ENCODE peak calls at places on chromosomes 3 and 15, in four cellular contexts. U is MM.1S, Y is heart right ventricle, J is lower lobe of right lung. B is an unnamed sample.

GRCh38 chr3:30443756-30444673 is 162.4 kb upstream of the TGFBR2 start:
- DNase-seq in Y (no peak), U (no peak), J (no peak), B (no peak)

GRCh38 chr15:95291878-95292472 is 1038.5 kb upstream of the NR2F2 start:
- DNase-seq in J (no peak), U (peak; percentile 43), Y (no peak), B (no peak)

GRCh38 chr15:90787881-90788280 is 70.7 kb downstream of the BLM start:
- DNase-seq in J (no peak), Y (no peak), U (no peak), B (no peak)

GRCh38 chr15:50184863-50185504 is 3.0 kb downstream of the SLC27A2 start:
- DNase-seq in U (no peak), Y (no peak), J (no peak), B (no peak)

GRCh38 chr3:16484216-16484615 is 29.3 kb downstream of the RFTN1 start:
- DNase-seq in J (no peak), Y (no peak), U (no peak), B (no peak)

GRCh38 chr15:77807115-77807514 is 174.4 kb upstream of the LINGO1 start:
- DNase-seq in J (no peak), U (no peak), Y (no peak), B (no peak)

GRCh38 chr3:112973325-112974177 is 1.4 kb downstream of the CD200R1 start:
- DNase-seq in U (peak; percentile 88), J (no peak), Y (no peak), B (no peak)

GRCh38 chr3:114528517-114528916 is 234.7 kb downstream of the TIGIT start:
- DNase-seq in Y (no peak), U (no peak), J (no peak), B (no peak)

GRCh38 chr15:74039656-74040010 is 42.7 kb downstream of the GOLGA6A start:
- DNase-seq in U (no peak), Y (no peak), J (no peak), B (no peak)

GRCh38 chr3:5348229-5348628 is 160.7 kb downstream of the EDEM1 start:
- DNase-seq in J (no peak), Y (no peak), U (no peak), B (no peak)

GRCh38 chr3:52046914-52047239 is 9.5 kb downstream of the DUSP7 start:
- DNase-seq in Y (no peak), U (no peak), J (no peak), B (no peak)
- H3K4me1 ChIP-seq in Y (peaks cover 60% of the 10 kb centered on the region), U (no peaks in the 10 kb centered on the region), J (peaks cover 63% of the 10 kb centered on the region), B (peaks cover 54% of the 10 kb centered on the region)

GRCh38 chr3:181700168-181701087 is 11.3 kb upstream of the SOX2 start:
- DNase-seq in U (peak; percentile 90), Y (peak; percentile 65), J (no peak), B (no peak)

GRCh38 chr3:181698263-181698944 is 13.3 kb upstream of the SOX2 start:
- DNase-seq in Y (no peak), J (no peak), U (no peak), B (no peak)

GRCh38 chr3:181696641-181697230 is 15.0 kb upstream of the SOX2 start:
- DNase-seq in U (no peak), Y (no peak), J (no peak), B (no peak)

GRCh38 chr3:181695661-181696491 is 15.8 kb upstream of the SOX2 start:
- DNase-seq in J (peak; percentile 51), U (no peak), Y (no peak), B (no peak)

GRCh38 chr3:181699171-181699903 is 12.4 kb upstream of the SOX2 start:
- DNase-seq in J (no peak), Y (no peak), U (peak; percentile 39), B (no peak)
- H3K4me3 ChIP-seq in J (no peak overlapping the region), Y (no peak overlapping the region), U (peak overlapping the region; percentile 69), B (no peak overlapping the region)

GRCh38 chr3:146164506-146164905 is 3.5 kb upstream of the PLOD2 start:
- DNase-seq in J (no peak), U (no peak), Y (no peak), B (no peak)
- H3K4me1 ChIP-seq in J (peaks cover 15% of the 10 kb centered on the region), U (no peaks in the 10 kb centered on the region), Y (peaks cover 33% of the 10 kb centered on the region), B (peaks cover 10% of the 10 kb centered on the region)

GRCh38 chr3:19147905-19148767 is at the start of gene KCNH8:
- DNase-seq in Y (peak; percentile 3), J (no peak), U (no peak), B (no peak)

GRCh38 chr3:19146685-19147650 is 1.3 kb upstream of the KCNH8 start:
- DNase-seq in Y (peak; percentile 62), J (peak; percentile 82), U (peak; percentile 83), B (peak; percentile 83)

GRCh38 chr3:19151171-19151570 is 2.9 kb downstream of the KCNH8 start:
- DNase-seq in U (no peak), J (no peak), Y (no peak), B (no peak)

GRCh38 chr3:19149388-19149787 is 1.1 kb downstream of the KCNH8 start:
- DNase-seq in Y (peak; percentile 17), U (peak; percentile 60), J (no peak), B (no peak)

DNA sequence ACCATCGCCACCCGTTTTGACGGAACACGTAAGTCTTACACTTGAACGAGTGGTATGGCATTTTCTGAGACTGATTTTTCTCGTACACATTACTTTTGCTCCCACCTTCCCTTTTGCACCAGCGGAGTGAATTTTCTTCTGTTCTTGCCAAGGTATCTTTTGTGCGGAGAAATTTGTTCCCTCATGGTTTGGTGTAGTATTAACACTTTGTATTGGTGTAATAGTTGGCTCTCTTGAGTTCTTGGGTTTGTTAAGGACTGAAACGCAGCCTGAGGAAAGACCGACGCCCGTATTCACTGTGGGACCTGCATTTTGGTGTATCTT is 420 bp downstream of the KCNH8 start:
- DNase-seq in Y (no peak), J (no peak), U (no peak), B (no peak)
- H3K4me3 ChIP-seq in Y (peak overlapping the region; percentile 68), J (peak overlapping the region; percentile 69), U (no peak overlapping the region), B (no peak overlapping the region)

DNA sequence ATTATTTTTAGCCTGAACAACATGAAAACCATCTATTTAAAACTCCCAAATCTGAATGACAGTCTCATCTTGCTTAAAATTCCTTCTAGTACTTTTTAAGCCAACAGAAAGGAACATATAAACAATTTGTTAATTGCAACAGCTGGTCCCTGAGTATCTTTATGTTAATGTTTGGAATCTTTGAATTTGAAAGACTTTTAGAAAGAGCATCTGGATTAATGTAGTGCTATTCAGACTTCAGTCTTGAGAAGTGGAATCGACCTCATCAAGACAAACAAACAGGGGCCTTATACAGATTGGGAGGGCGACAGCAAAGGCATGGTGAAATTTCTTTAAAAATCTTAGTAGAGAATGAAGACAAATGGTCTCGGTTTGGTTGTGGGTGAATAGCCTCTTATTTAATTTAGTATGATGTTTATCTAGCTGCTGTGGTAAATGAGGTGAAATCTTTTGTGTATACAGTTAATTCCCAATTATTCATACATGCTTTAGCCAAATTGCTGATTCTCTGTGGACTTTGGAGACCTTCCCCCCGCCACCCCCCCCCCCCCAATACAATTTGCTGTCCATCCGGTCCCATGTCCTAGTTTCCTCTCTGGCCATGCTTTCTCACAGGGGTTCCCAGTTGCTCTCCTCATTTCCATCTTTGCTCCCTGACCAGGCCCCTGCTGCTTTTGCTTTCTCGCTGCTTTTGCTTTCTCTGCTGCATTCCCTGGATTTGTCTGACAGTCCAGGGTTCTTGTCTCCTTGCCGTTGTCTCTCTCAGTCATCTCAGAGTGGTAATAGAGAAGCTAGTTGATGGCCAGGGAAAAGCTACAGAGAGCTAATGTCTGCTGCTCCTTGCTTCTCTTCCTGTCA is 135.2 kb downstream of the FNDC3B start:
- DNase-seq in U (no peak), Y (no peak), J (no peak), B (no peak)
- H3K4me1 ChIP-seq in U (peaks cover 29% of the 10 kb centered on the region), Y (peaks cover 81% of the 10 kb centered on the region), J (peaks cover 56% of the 10 kb centered on the region), B (peaks cover 40% of the 10 kb centered on the region)

GRCh38 chr3:11379824-11380281 is 107.7 kb downstream of the ATG7 start:
- DNase-seq in J (no peak), Y (no peak), U (no peak), B (no peak)

GRCh38 chr3:11377726-11378125 is 105.5 kb downstream of the ATG7 start:
- DNase-seq in Y (no peak), J (no peak), U (no peak), B (no peak)

GRCh38 chr3:11380314-11380713 is 108.1 kb downstream of the ATG7 start:
- DNase-seq in Y (no peak), U (no peak), J (no peak), B (no peak)

GRCh38 chr3:11381563-11381962 is 109.4 kb downstream of the ATG7 start:
- DNase-seq in Y (no peak), J (no peak), U (no peak), B (no peak)

GRCh38 chr3:11379238-11379823 is 107.1 kb downstream of the ATG7 start:
- DNase-seq in U (peak; percentile 21), J (no peak), Y (no peak), B (no peak)
- H3K4me3 ChIP-seq in U (no peak overlapping the region), J (no peak overlapping the region), Y (no peak overlapping the region), B (peak overlapping the region; percentile 12)

DNA sequence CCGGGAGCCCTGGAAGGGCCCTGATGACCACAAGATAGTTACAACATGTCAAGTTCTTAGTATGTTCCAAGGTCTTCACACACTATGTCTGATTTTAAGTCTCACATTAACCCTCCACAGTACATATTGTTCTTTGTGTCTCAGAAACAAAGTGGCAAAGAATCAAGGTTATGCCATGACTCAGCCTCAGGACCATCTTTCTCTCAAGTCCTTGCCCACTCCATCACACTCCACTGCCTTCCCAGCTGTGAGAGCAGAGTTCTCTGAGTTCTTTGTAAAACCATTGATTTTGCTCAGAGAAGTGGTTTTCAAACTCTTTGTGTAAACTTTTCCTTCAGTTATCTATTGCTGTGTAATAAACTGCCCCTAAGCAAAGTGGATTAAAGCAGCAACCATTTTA is 67.9 kb upstream of the C3orf80 start:
- DNase-seq in Y (no peak), U (no peak), J (no peak), B (no peak)
- H3K4me1 ChIP-seq in Y (no peaks in the 10 kb centered on the region), U (no peaks in the 10 kb centered on the region), J (no peaks in the 10 kb centered on the region), B (no peaks in the 10 kb centered on the region)

DNA sequence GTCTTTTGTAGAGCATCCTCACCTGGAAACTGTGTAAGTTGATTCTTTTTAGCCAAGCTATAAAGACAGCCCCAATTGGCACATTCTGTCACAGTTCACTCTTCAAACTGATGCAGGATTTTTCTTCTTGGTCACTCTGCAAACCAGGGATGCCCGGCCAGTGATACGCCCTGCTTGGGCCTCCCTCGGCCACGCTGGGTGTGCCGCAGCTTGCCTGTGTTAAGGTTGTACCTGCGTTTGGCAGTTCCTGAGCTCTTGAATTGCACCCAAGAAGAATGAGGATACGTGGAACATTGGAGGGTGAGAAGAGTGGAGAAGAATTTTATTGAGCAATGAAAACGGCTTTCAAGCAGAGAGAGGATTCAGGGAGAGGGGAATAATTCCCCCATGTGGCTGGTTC is 49.9 kb downstream of the PSMD6 start:
- DNase-seq in J (no peak), Y (no peak), U (no peak), B (no peak)
- H3K4me3 ChIP-seq in J (no peak overlapping the region), Y (no peak overlapping the region), U (no peak overlapping the region), B (no peak overlapping the region)